ENCODE peak calls at places on chromosomes 4 and X, in five cellular contexts. C, B, R, D and Y are unnamed samples.

GRCh38 chrX:123648028-123648810 is 84.6 kb downstream of the THOC2 start:
- DNase-seq in C (peak; percentile 87), B (no peak), R (no peak), D (peak; percentile 86), Y (peak; percentile 31)

GRCh38 chrX:52034211-52034610 is 34.8 kb downstream of the MAGED4B start:
- DNase-seq in C (no peak), B (no peak), R (no peak), D (no peak), Y (no peak)

GRCh38 chr4:52546449-52546848 is 112.7 kb downstream of the USP46 start:
- DNase-seq in C (no peak), B (no peak), R (no peak), D (no peak), Y (no peak)

GRCh38 chr4:3710451-3711182 is 55.6 kb upstream of the ADRA2C start:
- DNase-seq in C (no peak), B (no peak), R (no peak), D (no peak), Y (no peak)

GRCh38 chr4:170004656-170005250 is 21.4 kb downstream of the MFAP3L start:
- DNase-seq in C (no peak), B (no peak), R (no peak), D (no peak), Y (no peak)

GRCh38 chr4:81221303-81222081 is 6.5 kb upstream of the PRKG2 start:
- DNase-seq in C (peak; percentile 47), B (no peak), R (no peak), D (peak; percentile 6), Y (no peak)

GRCh38 chr4:173821031-173821430 is 291.0 kb upstream of the HAND2 start:
- DNase-seq in C (no peak), B (no peak), R (no peak), D (no peak), Y (no peak)

GRCh38 chr4:7328913-7329638 is 105.7 kb downstream of the PSAPL1 start:
- DNase-seq in C (peak; percentile 73), B (no peak), R (no peak), D (no peak), Y (no peak)

GRCh38 chr4:66032571-66032970 is 362.3 kb upstream of the EPHA5 start:
- DNase-seq in C (no peak), B (no peak), R (no peak), D (no peak), Y (no peak)

GRCh38 chrX:136047001-136047642 is 61.9 kb downstream of the SLC9A6 start:
- DNase-seq in C (no peak), B (no peak), R (no peak), D (no peak), Y (no peak)

GRCh38 chr4:38119663-38120374 is 159.6 kb downstream of the PTTG2 start:
- DNase-seq in C (peak; percentile 87), B (no peak), R (no peak), D (no peak), Y (no peak)

GRCh38 chrX:110097920-110098319 is 95.0 kb downstream of the TMEM164 start:
- DNase-seq in C (no peak), B (no peak), R (no peak), D (no peak), Y (no peak)

GRCh38 chrX:132270699-132271098 is 51.5 kb upstream of the RAP2C start:
- DNase-seq in C (peak; percentile 52), B (no peak), R (no peak), D (no peak), Y (no peak)

GRCh38 chr4:17580969-17581368 is 4.0 kb downstream of the LAP3 start:
- DNase-seq in C (peak; percentile 83), B (no peak), R (no peak), D (no peak), Y (no peak)

GRCh38 chr4:153238146-153238919 is 34.1 kb downstream of the TRIM2 start:
- DNase-seq in C (no peak), B (no peak), R (no peak), D (no peak), Y (no peak)

GRCh38 chr4:140243345-140243753 is 89.4 kb upstream of the MAML3 start:
- DNase-seq in C (no peak), B (no peak), R (no peak), D (no peak), Y (peak; percentile 39)

GRCh38 chr4:120865985-120866384 is 56.5 kb downstream of the PRDM5 start:
- DNase-seq in C (no peak), B (no peak), R (no peak), D (peak; percentile 56), Y (no peak)

GRCh38 chrX:105314468-105314867 is 94.0 kb upstream of the TEX13A start:
- DNase-seq in C (peak; percentile 49), B (no peak), R (no peak), D (no peak), Y (no peak)

GRCh38 chr4:55080174-55080865 is 45.1 kb downstream of the KDR start:
- DNase-seq in C (peak; percentile 57), B (no peak), R (no peak), D (no peak), Y (no peak)